ENCODE peak calls at places on chromosomes 1 and 21, in nine cellular contexts. One of them, this sample, is unnamed.

GRCh38 chr1:82515650-82516049 is 714.9 kb downstream of the ADGRL2 start:
- DNase-seq in EL: no peak
- DNase-seq in renal cortical epithelial cell: peak; percentile 44
- DNase-seq in HT1080: no peak
- DNase-seq in GM23338: no peak
- DNase-seq in stimulated activated CD4-positive, alpha-beta T cell treated with anti-CD3 and anti-CD28 coated beads, Interleukin-4, amount 100 ng/mL, for 1 hour: no peak
- DNase-seq in nucleus accumbens: no peak
- DNase-seq in naive thymus-derived CD8-positive, alpha-beta T cell: no peak
- DNase-seq in posterior vena cava: no peak
- DNase-seq in this sample: no peak

GRCh38 chr1:162136760-162137537 is 67.5 kb downstream of the NOS1AP start:
- DNase-seq in EL: peak; percentile 89
- DNase-seq in renal cortical epithelial cell: peak; percentile 91
- DNase-seq in HT1080: peak; percentile 83
- DNase-seq in GM23338: peak; percentile 19
- DNase-seq in stimulated activated CD4-positive, alpha-beta T cell treated with anti-CD3 and anti-CD28 coated beads, Interleukin-4, amount 100 ng/mL, for 1 hour: no peak
- DNase-seq in nucleus accumbens: no peak
- DNase-seq in naive thymus-derived CD8-positive, alpha-beta T cell: no peak
- DNase-seq in posterior vena cava: no peak
- DNase-seq in this sample: no peak

GRCh38 chr1:234114648-234115307 is 210.3 kb downstream of the SLC35F3 start:
- DNase-seq in EL: peak; percentile 61
- DNase-seq in renal cortical epithelial cell: peak; percentile 63
- DNase-seq in HT1080: peak; percentile 62
- DNase-seq in GM23338: peak; percentile 80
- DNase-seq in stimulated activated CD4-positive, alpha-beta T cell treated with anti-CD3 and anti-CD28 coated beads, Interleukin-4, amount 100 ng/mL, for 1 hour: peak; percentile 2
- DNase-seq in nucleus accumbens: no peak
- DNase-seq in naive thymus-derived CD8-positive, alpha-beta T cell: no peak
- DNase-seq in posterior vena cava: no peak
- DNase-seq in this sample: peak; percentile 45

GRCh38 chr1:161531986-161532875 is 7.9 kb downstream of the HSPA6 start:
- DNase-seq in EL: no peak
- DNase-seq in renal cortical epithelial cell: no peak
- DNase-seq in HT1080: no peak
- DNase-seq in GM23338: peak; percentile 66
- DNase-seq in stimulated activated CD4-positive, alpha-beta T cell treated with anti-CD3 and anti-CD28 coated beads, Interleukin-4, amount 100 ng/mL, for 1 hour: no peak
- DNase-seq in nucleus accumbens: no peak
- DNase-seq in naive thymus-derived CD8-positive, alpha-beta T cell: no peak
- DNase-seq in posterior vena cava: no peak
- DNase-seq in this sample: no peak

GRCh38 chr1:164704954-164705353 is 146.0 kb downstream of the PBX1 start:
- DNase-seq in EL: no peak
- DNase-seq in renal cortical epithelial cell: no peak
- DNase-seq in HT1080: no peak
- DNase-seq in GM23338: peak; percentile 64
- DNase-seq in stimulated activated CD4-positive, alpha-beta T cell treated with anti-CD3 and anti-CD28 coated beads, Interleukin-4, amount 100 ng/mL, for 1 hour: no peak
- DNase-seq in nucleus accumbens: no peak
- DNase-seq in naive thymus-derived CD8-positive, alpha-beta T cell: no peak
- DNase-seq in posterior vena cava: no peak
- DNase-seq in this sample: peak; percentile 33

GRCh38 chr1:10401281-10401680 is 2.4 kb downstream of the PGD start:
- DNase-seq in EL: peak; percentile 46
- DNase-seq in renal cortical epithelial cell: peak; percentile 27
- DNase-seq in HT1080: no peak
- DNase-seq in GM23338: no peak
- DNase-seq in stimulated activated CD4-positive, alpha-beta T cell treated with anti-CD3 and anti-CD28 coated beads, Interleukin-4, amount 100 ng/mL, for 1 hour: no peak
- DNase-seq in nucleus accumbens: no peak
- DNase-seq in naive thymus-derived CD8-positive, alpha-beta T cell: no peak
- DNase-seq in posterior vena cava: no peak
- DNase-seq in this sample: no peak

GRCh38 chr1:59229138-59229537 is 67.8 kb upstream of the FGGY start:
- DNase-seq in EL: no peak
- DNase-seq in renal cortical epithelial cell: peak; percentile 98
- DNase-seq in HT1080: no peak
- DNase-seq in GM23338: no peak
- DNase-seq in stimulated activated CD4-positive, alpha-beta T cell treated with anti-CD3 and anti-CD28 coated beads, Interleukin-4, amount 100 ng/mL, for 1 hour: no peak
- DNase-seq in nucleus accumbens: no peak
- DNase-seq in naive thymus-derived CD8-positive, alpha-beta T cell: no peak
- DNase-seq in posterior vena cava: no peak
- DNase-seq in this sample: no peak

GRCh38 chr1:234886081-234886874 is 242.4 kb downstream of the TOMM20 start:
- DNase-seq in EL: no peak
- DNase-seq in renal cortical epithelial cell: no peak
- DNase-seq in HT1080: no peak
- DNase-seq in GM23338: no peak
- DNase-seq in stimulated activated CD4-positive, alpha-beta T cell treated with anti-CD3 and anti-CD28 coated beads, Interleukin-4, amount 100 ng/mL, for 1 hour: no peak
- DNase-seq in nucleus accumbens: no peak
- DNase-seq in naive thymus-derived CD8-positive, alpha-beta T cell: no peak
- DNase-seq in posterior vena cava: no peak
- DNase-seq in this sample: no peak

GRCh38 chr21:45910548-45911221 is 70.9 kb upstream of the COL6A1 start:
- DNase-seq in EL: no peak
- DNase-seq in renal cortical epithelial cell: no peak
- DNase-seq in HT1080: no peak
- DNase-seq in GM23338: no peak
- DNase-seq in stimulated activated CD4-positive, alpha-beta T cell treated with anti-CD3 and anti-CD28 coated beads, Interleukin-4, amount 100 ng/mL, for 1 hour: no peak
- DNase-seq in nucleus accumbens: no peak
- DNase-seq in naive thymus-derived CD8-positive, alpha-beta T cell: no peak
- DNase-seq in posterior vena cava: no peak
- DNase-seq in this sample: no peak

GRCh38 chr21:42639646-42640152 is 13.7 kb upstream of the PDE9A start:
- DNase-seq in EL: no peak
- DNase-seq in renal cortical epithelial cell: no peak
- DNase-seq in HT1080: no peak
- DNase-seq in GM23338: no peak
- DNase-seq in stimulated activated CD4-positive, alpha-beta T cell treated with anti-CD3 and anti-CD28 coated beads, Interleukin-4, amount 100 ng/mL, for 1 hour: no peak
- DNase-seq in nucleus accumbens: no peak
- DNase-seq in naive thymus-derived CD8-positive, alpha-beta T cell: no peak
- DNase-seq in posterior vena cava: peak; percentile 31
- DNase-seq in this sample: no peak

GRCh38 chr1:219000606-219001005 is 173.1 kb upstream of the LYPLAL1 start:
- DNase-seq in EL: peak; percentile 2
- DNase-seq in renal cortical epithelial cell: peak; percentile 16
- DNase-seq in HT1080: no peak
- DNase-seq in GM23338: no peak
- DNase-seq in stimulated activated CD4-positive, alpha-beta T cell treated with anti-CD3 and anti-CD28 coated beads, Interleukin-4, amount 100 ng/mL, for 1 hour: no peak
- DNase-seq in nucleus accumbens: no peak
- DNase-seq in naive thymus-derived CD8-positive, alpha-beta T cell: no peak
- DNase-seq in posterior vena cava: no peak
- DNase-seq in this sample: no peak

GRCh38 chr1:96387785-96388184 is 333.8 kb upstream of the PTBP2 start:
- DNase-seq in EL: no peak
- DNase-seq in renal cortical epithelial cell: no peak
- DNase-seq in HT1080: no peak
- DNase-seq in GM23338: no peak
- DNase-seq in stimulated activated CD4-positive, alpha-beta T cell treated with anti-CD3 and anti-CD28 coated beads, Interleukin-4, amount 100 ng/mL, for 1 hour: no peak
- DNase-seq in nucleus accumbens: no peak
- DNase-seq in naive thymus-derived CD8-positive, alpha-beta T cell: no peak
- DNase-seq in posterior vena cava: no peak
- DNase-seq in this sample: no peak

GRCh38 chr1:204487256-204487615 is 7.4 kb downstream of the PIK3C2B start:
- DNase-seq in EL: no peak
- DNase-seq in renal cortical epithelial cell: no peak
- DNase-seq in HT1080: no peak
- DNase-seq in GM23338: no peak
- DNase-seq in stimulated activated CD4-positive, alpha-beta T cell treated with anti-CD3 and anti-CD28 coated beads, Interleukin-4, amount 100 ng/mL, for 1 hour: no peak
- DNase-seq in nucleus accumbens: no peak
- DNase-seq in naive thymus-derived CD8-positive, alpha-beta T cell: no peak
- DNase-seq in posterior vena cava: no peak
- DNase-seq in this sample: no peak

GRCh38 chr1:17958704-17959103 is 148.9 kb upstream of the IGSF21 start:
- DNase-seq in EL: no peak
- DNase-seq in renal cortical epithelial cell: no peak
- DNase-seq in HT1080: no peak
- DNase-seq in GM23338: no peak
- DNase-seq in stimulated activated CD4-positive, alpha-beta T cell treated with anti-CD3 and anti-CD28 coated beads, Interleukin-4, amount 100 ng/mL, for 1 hour: no peak
- DNase-seq in nucleus accumbens: no peak
- DNase-seq in naive thymus-derived CD8-positive, alpha-beta T cell: no peak
- DNase-seq in posterior vena cava: no peak
- DNase-seq in this sample: no peak

GRCh38 chr1:5862051-5862825 is 130.0 kb downstream of the NPHP4 start:
- DNase-seq in EL: no peak
- DNase-seq in renal cortical epithelial cell: no peak
- DNase-seq in HT1080: no peak
- DNase-seq in GM23338: no peak
- DNase-seq in stimulated activated CD4-positive, alpha-beta T cell treated with anti-CD3 and anti-CD28 coated beads, Interleukin-4, amount 100 ng/mL, for 1 hour: no peak
- DNase-seq in nucleus accumbens: no peak
- DNase-seq in naive thymus-derived CD8-positive, alpha-beta T cell: no peak
- DNase-seq in posterior vena cava: no peak
- DNase-seq in this sample: no peak

GRCh38 chr1:30419246-30419720 is 304.1 kb downstream of the MATN1 start:
- DNase-seq in EL: no peak
- DNase-seq in renal cortical epithelial cell: no peak
- DNase-seq in HT1080: no peak
- DNase-seq in GM23338: no peak
- DNase-seq in stimulated activated CD4-positive, alpha-beta T cell treated with anti-CD3 and anti-CD28 coated beads, Interleukin-4, amount 100 ng/mL, for 1 hour: no peak
- DNase-seq in nucleus accumbens: no peak
- DNase-seq in naive thymus-derived CD8-positive, alpha-beta T cell: no peak
- DNase-seq in posterior vena cava: peak; percentile 31
- DNase-seq in this sample: no peak

GRCh38 chr21:32174819-32175218 is 104.0 kb downstream of the MIS18A start:
- DNase-seq in EL: no peak
- DNase-seq in renal cortical epithelial cell: no peak
- DNase-seq in HT1080: no peak
- DNase-seq in GM23338: no peak
- DNase-seq in stimulated activated CD4-positive, alpha-beta T cell treated with anti-CD3 and anti-CD28 coated beads, Interleukin-4, amount 100 ng/mL, for 1 hour: no peak
- DNase-seq in nucleus accumbens: no peak
- DNase-seq in naive thymus-derived CD8-positive, alpha-beta T cell: no peak
- DNase-seq in posterior vena cava: no peak
- DNase-seq in this sample: no peak

GRCh38 chr1:197521118-197521739 is 253.2 kb downstream of the CRB1 start:
- DNase-seq in EL: peak; percentile 54
- DNase-seq in renal cortical epithelial cell: peak; percentile 36
- DNase-seq in HT1080: peak; percentile 24
- DNase-seq in GM23338: peak; percentile 80
- DNase-seq in stimulated activated CD4-positive, alpha-beta T cell treated with anti-CD3 and anti-CD28 coated beads, Interleukin-4, amount 100 ng/mL, for 1 hour: no peak
- DNase-seq in nucleus accumbens: no peak
- DNase-seq in naive thymus-derived CD8-positive, alpha-beta T cell: no peak
- DNase-seq in posterior vena cava: no peak
- DNase-seq in this sample: peak; percentile 14

GRCh38 chr1:207898260-207898659 is 12.7 kb downstream of the CD34 start:
- DNase-seq in EL: no peak
- DNase-seq in renal cortical epithelial cell: no peak
- DNase-seq in HT1080: no peak
- DNase-seq in GM23338: no peak
- DNase-seq in stimulated activated CD4-positive, alpha-beta T cell treated with anti-CD3 and anti-CD28 coated beads, Interleukin-4, amount 100 ng/mL, for 1 hour: no peak
- DNase-seq in nucleus accumbens: no peak
- DNase-seq in naive thymus-derived CD8-positive, alpha-beta T cell: no peak
- DNase-seq in posterior vena cava: no peak
- DNase-seq in this sample: no peak

This sample was measured in NCI-H146.